ENCODE peak calls at places on chromosomes 11 and 22, in five cellular contexts. One of them, this sample, is unnamed.

GRCh38 chr11:34495239-34495723 is 18.3 kb downstream of the ELF5 start:
- DNase-seq in fibroblast of mammary gland: no peak
- DNase-seq in HFFc6: no peak
- DNase-seq in myocyte: no peak
- DNase-seq in A549: no peak
- DNase-seq in this sample: no peak

GRCh38 chr11:116986521-116987105 is 111.6 kb downstream of the SIK3 start:
- DNase-seq in HFFc6: peak
- DNase-seq in A549: no peak
- DNase-seq in fibroblast of mammary gland: peak
- DNase-seq in myocyte: peak
- DNase-seq in this sample: peak

GRCh38 chr22:27873476-27873875 is 45.6 kb downstream of the PITPNB start:
- DNase-seq in A549: no peak
- DNase-seq in HFFc6: no peak
- DNase-seq in myocyte: no peak
- DNase-seq in fibroblast of mammary gland: no peak
- DNase-seq in this sample: no peak

GRCh38 chr22:20591660-20592310 is 84.4 kb downstream of the MED15 start:
- DNase-seq in HFFc6: peak
- DNase-seq in A549: no peak
- DNase-seq in fibroblast of mammary gland: peak
- DNase-seq in myocyte: peak
- DNase-seq in this sample: no peak

GRCh38 chr22:40703731-40704130 is 24.4 kb downstream of the MCHR1 start:
- DNase-seq in fibroblast of mammary gland: no peak
- DNase-seq in myocyte: no peak
- DNase-seq in HFFc6: no peak
- DNase-seq in A549: no peak
- DNase-seq in this sample: no peak

GRCh38 chr11:92380882-92381281 is 156.3 kb downstream of the FAT3 start:
- DNase-seq in HFFc6: peak
- DNase-seq in fibroblast of mammary gland: peak
- DNase-seq in myocyte: peak
- DNase-seq in A549: no peak
- DNase-seq in this sample: peak

GRCh38 chr11:61951484-61952135 is 1.5 kb downstream of the BEST1 start:
- DNase-seq in HFFc6: no peak
- DNase-seq in fibroblast of mammary gland: no peak
- DNase-seq in myocyte: no peak
- DNase-seq in A549: no peak
- DNase-seq in this sample: no peak

GRCh38 chr22:44839061-44839460 is 86.7 kb downstream of the ARHGAP8 start:
- DNase-seq in HFFc6: no peak
- DNase-seq in A549: no peak
- DNase-seq in myocyte: no peak
- DNase-seq in fibroblast of mammary gland: no peak
- DNase-seq in this sample: no peak

GRCh38 chr22:19631899-19632670 is 82.2 kb upstream of the SEPTIN5 start:
- DNase-seq in myocyte: peak
- DNase-seq in fibroblast of mammary gland: peak
- DNase-seq in A549: peak
- DNase-seq in HFFc6: peak
- DNase-seq in this sample: peak

GRCh38 chr22:43796567-43796966 is 15.5 kb downstream of the EFCAB6 start:
- DNase-seq in myocyte: peak
- DNase-seq in HFFc6: peak
- DNase-seq in fibroblast of mammary gland: peak
- DNase-seq in A549: no peak
- DNase-seq in this sample: peak

GRCh38 chr22:18987765-18988164 is 51.7 kb upstream of the PRODH start:
- DNase-seq in fibroblast of mammary gland: peak
- DNase-seq in A549: peak
- DNase-seq in HFFc6: no peak
- DNase-seq in myocyte: no peak
- DNase-seq in this sample: no peak

This sample was measured in LHCN-M2.